ENCODE peak calls at places on chromosome 1, in ten cellular contexts. One of them, this sample, is unnamed.

GRCh38 chr1:43729816-43730463 is 22.6 kb downstream of the ST3GAL3 start:
- DNase-seq in lower lobe of right lung: no peak
- DNase-seq in astrocyte: peak; percentile 45
- DNase-seq in A549: no peak
- DNase-seq in kidney: no peak
- DNase-seq in adrenal gland: peak; percentile 19
- DNase-seq in stomach: no peak
- DNase-seq in CD8-positive, alpha-beta T cell: no peak
- DNase-seq in foreskin keratinocyte: no peak
- DNase-seq in transverse colon: no peak
- DNase-seq in this sample: no peak

GRCh38 chr1:966135-966602 is at the start of gene PLEKHN1:
- DNase-seq in stomach: peak; percentile 63
- DNase-seq in lower lobe of right lung: no peak
- DNase-seq in foreskin keratinocyte: peak; percentile 53
- DNase-seq in adrenal gland: peak; percentile 76
- DNase-seq in CD8-positive, alpha-beta T cell: no peak
- DNase-seq in astrocyte: peak; percentile 41
- DNase-seq in kidney: no peak
- DNase-seq in transverse colon: peak; percentile 60
- DNase-seq in A549: peak; percentile 59
- DNase-seq in this sample: peak; percentile 83

GRCh38 chr1:29249170-29249691 is 12.9 kb downstream of the PTPRU start:
- DNase-seq in CD8-positive, alpha-beta T cell: no peak
- DNase-seq in astrocyte: peak; percentile 71
- DNase-seq in A549: no peak
- DNase-seq in transverse colon: no peak
- DNase-seq in stomach: no peak
- DNase-seq in lower lobe of right lung: no peak
- DNase-seq in kidney: no peak
- DNase-seq in foreskin keratinocyte: no peak
- DNase-seq in adrenal gland: no peak
- DNase-seq in this sample: no peak

GRCh38 chr1:92310185-92310597 is 11.3 kb downstream of the RPAP2 start:
- DNase-seq in transverse colon: no peak
- DNase-seq in stomach: no peak
- DNase-seq in astrocyte: no peak
- DNase-seq in lower lobe of right lung: no peak
- DNase-seq in kidney: no peak
- DNase-seq in CD8-positive, alpha-beta T cell: no peak
- DNase-seq in adrenal gland: no peak
- DNase-seq in foreskin keratinocyte: no peak
- DNase-seq in A549: no peak
- DNase-seq in this sample: no peak

GRCh38 chr1:225835752-225836151 is 25.8 kb downstream of the EPHX1 start:
- DNase-seq in adrenal gland: peak; percentile 84
- DNase-seq in CD8-positive, alpha-beta T cell: no peak
- DNase-seq in kidney: peak; percentile 71
- DNase-seq in foreskin keratinocyte: no peak
- DNase-seq in stomach: peak; percentile 72
- DNase-seq in lower lobe of right lung: no peak
- DNase-seq in transverse colon: no peak
- DNase-seq in A549: no peak
- DNase-seq in astrocyte: no peak
- DNase-seq in this sample: peak; percentile 93

GRCh38 chr1:92881391-92881790 is 49.6 kb downstream of the RPL5 start:
- DNase-seq in adrenal gland: no peak
- DNase-seq in lower lobe of right lung: no peak
- DNase-seq in kidney: no peak
- DNase-seq in astrocyte: no peak
- DNase-seq in stomach: no peak
- DNase-seq in foreskin keratinocyte: no peak
- DNase-seq in A549: no peak
- DNase-seq in transverse colon: no peak
- DNase-seq in CD8-positive, alpha-beta T cell: no peak
- DNase-seq in this sample: no peak

GRCh38 chr1:21270086-21270689 is 20.1 kb downstream of the ECE1 start:
- DNase-seq in adrenal gland: peak; percentile 78
- DNase-seq in lower lobe of right lung: peak; percentile 83
- DNase-seq in kidney: no peak
- DNase-seq in foreskin keratinocyte: no peak
- DNase-seq in CD8-positive, alpha-beta T cell: peak; percentile 88
- DNase-seq in astrocyte: no peak
- DNase-seq in transverse colon: peak; percentile 82
- DNase-seq in A549: peak; percentile 75
- DNase-seq in stomach: peak; percentile 78
- DNase-seq in this sample: peak; percentile 86

GRCh38 chr1:22612657-22613056 is 23.8 kb upstream of the C1QA start:
- DNase-seq in transverse colon: no peak
- DNase-seq in A549: no peak
- DNase-seq in stomach: no peak
- DNase-seq in kidney: no peak
- DNase-seq in foreskin keratinocyte: no peak
- DNase-seq in astrocyte: no peak
- DNase-seq in CD8-positive, alpha-beta T cell: no peak
- DNase-seq in lower lobe of right lung: peak; percentile 14
- DNase-seq in adrenal gland: no peak
- DNase-seq in this sample: no peak

GRCh38 chr1:145872421-145872891 is 13.2 kb downstream of the ANKRD35 start:
- DNase-seq in lower lobe of right lung: no peak
- DNase-seq in astrocyte: peak; percentile 9
- DNase-seq in CD8-positive, alpha-beta T cell: no peak
- DNase-seq in stomach: peak; percentile 45
- DNase-seq in adrenal gland: no peak
- DNase-seq in A549: no peak
- DNase-seq in foreskin keratinocyte: no peak
- DNase-seq in transverse colon: peak; percentile 46
- DNase-seq in kidney: peak; percentile 75
- DNase-seq in this sample: no peak

GRCh38 chr1:23673086-23673813 is 18.4 kb upstream of the RPL11 start:
- DNase-seq in lower lobe of right lung: no peak
- DNase-seq in adrenal gland: peak; percentile 67
- DNase-seq in stomach: peak; percentile 58
- DNase-seq in CD8-positive, alpha-beta T cell: no peak
- DNase-seq in transverse colon: peak; percentile 24
- DNase-seq in foreskin keratinocyte: peak; percentile 89
- DNase-seq in kidney: no peak
- DNase-seq in astrocyte: peak; percentile 30
- DNase-seq in A549: peak; percentile 79
- DNase-seq in this sample: no peak

DNA sequence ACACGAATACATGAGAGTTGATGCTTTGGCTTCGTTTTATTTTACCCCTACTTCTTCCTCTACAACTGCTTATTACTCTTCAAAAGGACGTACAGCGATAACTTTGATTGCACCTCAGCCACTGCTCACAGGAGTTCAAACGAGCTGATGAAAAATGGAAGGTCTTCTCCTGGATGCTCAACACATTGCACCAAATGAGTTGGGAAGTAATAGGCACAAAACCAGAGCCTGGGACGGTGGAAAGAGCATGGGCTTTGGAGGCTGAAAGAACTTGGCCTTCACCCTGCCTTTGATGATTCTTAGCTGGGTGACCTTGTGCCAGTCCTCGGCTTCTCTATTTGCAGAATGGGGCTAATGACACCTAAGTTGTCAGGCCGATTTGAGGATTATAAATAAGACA is 4.8 kb downstream of the CD53 start:
- DNase-seq in lower lobe of right lung: no peak
- DNase-seq in A549: no peak
- DNase-seq in stomach: no peak
- DNase-seq in kidney: no peak
- DNase-seq in transverse colon: no peak
- DNase-seq in CD8-positive, alpha-beta T cell: no peak
- DNase-seq in astrocyte: no peak
- DNase-seq in foreskin keratinocyte: no peak
- DNase-seq in adrenal gland: no peak
- DNase-seq in this sample: no peak
- H3K4me1 ChIP-seq in lower lobe of right lung: peaks cover 20% of the 10 kb centered on the region
- H3K4me1 ChIP-seq in A549: no peaks in the 10 kb centered on the region
- H3K4me1 ChIP-seq in stomach: no peaks in the 10 kb centered on the region
- H3K4me1 ChIP-seq in kidney: no peaks in the 10 kb centered on the region
- H3K4me1 ChIP-seq in transverse colon: no peaks in the 10 kb centered on the region
- H3K4me1 ChIP-seq in CD8-positive, alpha-beta T cell: peaks cover 63% of the 10 kb centered on the region
- H3K4me1 ChIP-seq in astrocyte: no peaks in the 10 kb centered on the region
- H3K4me1 ChIP-seq in foreskin keratinocyte: no peaks in the 10 kb centered on the region
- H3K4me1 ChIP-seq in adrenal gland: no peaks in the 10 kb centered on the region
- H3K4me1 ChIP-seq in this sample: no peaks in the 10 kb centered on the region

GRCh38 chr1:201850053-201850397 is 21.1 kb downstream of the IPO9 start:
- DNase-seq in lower lobe of right lung: no peak
- DNase-seq in transverse colon: no peak
- DNase-seq in kidney: no peak
- DNase-seq in foreskin keratinocyte: peak; percentile 74
- DNase-seq in CD8-positive, alpha-beta T cell: no peak
- DNase-seq in adrenal gland: peak; percentile 25
- DNase-seq in astrocyte: peak; percentile 96
- DNase-seq in stomach: no peak
- DNase-seq in A549: no peak
- DNase-seq in this sample: no peak
- H3K27ac ChIP-seq in lower lobe of right lung: peak overlapping the region; percentile 42
- H3K27ac ChIP-seq in transverse colon: peak overlapping the region; percentile 32
- H3K27ac ChIP-seq in kidney: no peak overlapping the region
- H3K27ac ChIP-seq in foreskin keratinocyte: peak overlapping the region; percentile 34
- H3K27ac ChIP-seq in CD8-positive, alpha-beta T cell: no peak overlapping the region
- H3K27ac ChIP-seq in adrenal gland: peak overlapping the region; percentile 30
- H3K27ac ChIP-seq in astrocyte: peak overlapping the region; percentile 86
- H3K27ac ChIP-seq in stomach: peak overlapping the region; percentile 40
- H3K27ac ChIP-seq in A549: no peak overlapping the region
- H3K27ac ChIP-seq in this sample: no peak overlapping the region

DNA sequence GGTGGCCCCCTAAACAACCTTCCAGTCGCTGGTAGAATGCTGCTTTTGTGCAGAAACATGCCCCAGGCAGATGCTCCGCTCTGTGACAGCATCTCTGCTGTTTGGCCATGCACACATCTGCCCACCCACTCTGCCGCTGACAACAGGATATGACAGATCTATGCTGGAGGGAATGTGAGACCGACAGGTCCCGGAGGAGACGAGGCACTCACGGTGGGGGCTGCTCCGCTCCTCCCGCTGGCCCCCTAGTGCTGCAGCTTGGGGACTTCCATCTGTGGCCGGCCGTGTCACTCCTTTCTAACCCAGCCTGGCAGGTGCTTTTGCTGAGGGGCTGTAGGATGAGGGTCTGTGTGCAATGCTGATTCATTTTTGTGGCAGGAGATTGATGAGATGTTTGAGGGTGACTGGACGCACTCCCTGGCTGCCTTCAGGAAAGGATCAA is 49.1 kb upstream of the DMRTB1 start:
- DNase-seq in foreskin keratinocyte: no peak
- DNase-seq in A549: no peak
- DNase-seq in transverse colon: no peak
- DNase-seq in lower lobe of right lung: no peak
- DNase-seq in adrenal gland: no peak
- DNase-seq in kidney: no peak
- DNase-seq in CD8-positive, alpha-beta T cell: peak; percentile 72
- DNase-seq in stomach: no peak
- DNase-seq in astrocyte: peak; percentile 38
- DNase-seq in this sample: no peak
- TF ChIP-seq CTCF in foreskin keratinocyte: no peak
- TF ChIP-seq CTCF in A549: no peak
- TF ChIP-seq CTCF in transverse colon: no peak
- TF ChIP-seq CTCF in lower lobe of right lung: no peak
- TF ChIP-seq CTCF in adrenal gland: no peak
- TF ChIP-seq CTCF in kidney: no peak
- TF ChIP-seq CTCF in CD8-positive, alpha-beta T cell: no peak
- TF ChIP-seq CTCF in stomach: no peak
- TF ChIP-seq CTCF in astrocyte: no peak
- TF ChIP-seq CTCF in this sample: no peak

DNA sequence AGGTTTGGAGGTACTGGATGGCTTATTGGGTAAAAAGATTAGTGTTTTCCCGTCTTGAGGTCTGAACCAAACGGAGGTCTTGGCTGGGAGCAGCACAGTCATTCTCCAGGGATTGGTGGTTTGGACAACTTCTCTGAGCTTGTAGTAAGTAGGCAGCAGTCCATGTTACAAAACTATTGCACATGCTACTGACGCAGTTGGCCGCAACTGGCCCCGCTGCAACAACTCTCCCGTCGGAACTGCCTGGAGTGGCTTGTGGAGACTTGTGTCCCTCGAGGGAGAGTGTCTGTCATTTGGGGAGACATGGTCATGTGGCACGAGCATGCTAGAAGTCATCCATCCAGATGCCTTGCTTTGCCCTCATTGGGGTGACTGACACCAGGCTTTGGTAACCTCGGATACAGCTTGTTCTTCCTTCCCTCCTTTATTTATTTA is 276.0 kb downstream of the TM2D1 start:
- DNase-seq in astrocyte: peak; percentile 18
- DNase-seq in CD8-positive, alpha-beta T cell: no peak
- DNase-seq in kidney: peak; percentile 93
- DNase-seq in stomach: no peak
- DNase-seq in adrenal gland: peak; percentile 43
- DNase-seq in foreskin keratinocyte: peak; percentile 37
- DNase-seq in transverse colon: peak; percentile 37
- DNase-seq in lower lobe of right lung: no peak
- DNase-seq in A549: no peak
- DNase-seq in this sample: no peak
- H3K4me1 ChIP-seq in astrocyte: peaks cover 17% of the 10 kb centered on the region
- H3K4me1 ChIP-seq in CD8-positive, alpha-beta T cell: no peaks in the 10 kb centered on the region
- H3K4me1 ChIP-seq in kidney: peaks cover 38% of the 10 kb centered on the region
- H3K4me1 ChIP-seq in stomach: peaks cover 57% of the 10 kb centered on the region
- H3K4me1 ChIP-seq in adrenal gland: peaks cover 24% of the 10 kb centered on the region
- H3K4me1 ChIP-seq in foreskin keratinocyte: peaks cover 21% of the 10 kb centered on the region
- H3K4me1 ChIP-seq in transverse colon: peaks cover 77% of the 10 kb centered on the region
- H3K4me1 ChIP-seq in lower lobe of right lung: peaks cover 59% of the 10 kb centered on the region
- H3K4me1 ChIP-seq in A549: peaks cover 55% of the 10 kb centered on the region
- H3K4me1 ChIP-seq in this sample: peaks cover 22% of the 10 kb centered on the region

DNA sequence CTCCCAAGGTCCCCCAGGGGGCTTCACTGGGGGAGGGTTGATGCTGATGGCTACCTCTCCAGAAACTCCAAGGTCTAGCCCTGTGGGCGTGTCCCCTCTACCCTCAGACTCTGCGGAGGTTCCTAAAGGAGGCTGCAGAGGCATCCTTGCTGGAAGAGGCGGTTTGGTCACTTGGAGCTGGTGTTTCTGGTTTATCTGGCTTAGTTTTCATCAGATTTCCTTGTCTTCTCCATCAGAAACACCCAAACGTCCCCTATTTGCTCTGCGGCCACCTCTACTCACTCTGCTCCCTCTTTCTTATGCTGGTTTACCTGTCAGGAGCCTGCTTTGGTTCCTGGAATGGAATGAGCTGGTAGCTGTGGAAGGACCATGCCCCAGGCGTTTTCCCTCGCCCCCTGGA is 2.5 kb downstream of the PKP1 start:
- DNase-seq in CD8-positive, alpha-beta T cell: no peak
- DNase-seq in A549: no peak
- DNase-seq in astrocyte: no peak
- DNase-seq in adrenal gland: no peak
- DNase-seq in lower lobe of right lung: no peak
- DNase-seq in transverse colon: no peak
- DNase-seq in foreskin keratinocyte: no peak
- DNase-seq in stomach: no peak
- DNase-seq in kidney: no peak
- DNase-seq in this sample: no peak
- H3K27ac ChIP-seq in CD8-positive, alpha-beta T cell: no peak overlapping the region
- H3K27ac ChIP-seq in A549: no peak overlapping the region
- H3K27ac ChIP-seq in astrocyte: no peak overlapping the region
- H3K27ac ChIP-seq in adrenal gland: no peak overlapping the region
- H3K27ac ChIP-seq in lower lobe of right lung: no peak overlapping the region
- H3K27ac ChIP-seq in transverse colon: no peak overlapping the region
- H3K27ac ChIP-seq in foreskin keratinocyte: peak overlapping the region; percentile 98
- H3K27ac ChIP-seq in stomach: no peak overlapping the region
- H3K27ac ChIP-seq in kidney: no peak overlapping the region
- H3K27ac ChIP-seq in this sample: no peak overlapping the region

This sample was measured in pancreas.